ENCODE peak calls at places on chromosomes 3 and 15, in six cellular contexts. Z is substantia nigra, I is AG10803, N is fibroblast of lung, H is cardiac muscle cell, M is retina. V is an unnamed sample.
A peak's percentile ranks its signal among the peaks of the same experiment; 100 is the strongest.

GRCh38 chr3:129341331-129342141 is 62.9 kb downstream of the HMCES start:
- DNase-seq in Z (no peak), I (no peak), N (no peak), H (no peak), M (no peak), V (no peak)

GRCh38 chr3:46670000-46670890 is 23.2 kb downstream of the ALS2CL start:
- DNase-seq in Z (no peak), I (no peak), N (no peak), H (no peak), M (no peak), V (no peak)

GRCh38 chr3:122944671-122945151 is 82.9 kb downstream of the SEMA5B start:
- DNase-seq in Z (no peak), I (peak; percentile 60), N (no peak), H (no peak), M (no peak), V (peak; percentile 66)

GRCh38 chr3:120764206-120764605 is 21.7 kb downstream of the GTF2E1 start:
- DNase-seq in Z (no peak), I (no peak), N (no peak), H (peak; percentile 29), M (no peak), V (no peak)

GRCh38 chr3:108388136-108389132 is 92.1 kb downstream of the HHLA2 start:
- DNase-seq in Z (peak; percentile 10), I (no peak), N (no peak), H (no peak), M (peak; percentile 63), V (peak; percentile 45)

GRCh38 chr3:192819001-192819569 is 91.7 kb upstream of the FGF12 start:
- DNase-seq in Z (no peak), I (peak; percentile 75), N (peak; percentile 75), H (peak; percentile 2), M (no peak), V (peak; percentile 63)

GRCh38 chr15:45521596-45522167 is 873 bp downstream of the SLC30A4 start:
- DNase-seq in Z (no peak), I (no peak), N (peak; percentile 14), H (peak; percentile 4), M (no peak), V (no peak)

GRCh38 chr3:65779393-65779792 is 259.3 kb downstream of the MAGI1 start:
- DNase-seq in Z (no peak), I (no peak), N (no peak), H (no peak), M (no peak), V (no peak)

GRCh38 chr3:111069974-111070751 is 1.5 kb upstream of the NECTIN3 start:
- DNase-seq in Z (peak; percentile 28), I (no peak), N (peak; percentile 31), H (peak; percentile 36), M (peak; percentile 70), V (peak; percentile 22)

GRCh38 chr15:89342840-89343239 is 8.2 kb upstream of the POLG start:
- DNase-seq in Z (no peak), I (no peak), N (no peak), H (no peak), M (no peak), V (no peak)

GRCh38 chr3:99929409-99930139 is 111.9 kb downstream of the CMSS1 start:
- DNase-seq in Z (no peak), I (peak; percentile 71), N (peak; percentile 53), H (no peak), M (no peak), V (peak; percentile 90)

GRCh38 chr3:47978386-47978785 is 37.8 kb downstream of the MAP4 start:
- DNase-seq in Z (no peak), I (no peak), N (no peak), H (no peak), M (no peak), V (no peak)

GRCh38 chr3:42148982-42149432 is 57.9 kb downstream of the TRAK1 start:
- DNase-seq in Z (peak; percentile 89), I (peak; percentile 57), N (peak; percentile 89), H (peak; percentile 87), M (peak; percentile 86), V (peak; percentile 13)

GRCh38 chr15:57772223-57772957 is 65.9 kb downstream of the POLR2M start:
- DNase-seq in Z (no peak), I (peak; percentile 40), N (peak; percentile 20), H (no peak), M (no peak), V (peak; percentile 6)

GRCh38 chr15:86255247-86255646 is 175.6 kb downstream of the AGBL1 start:
- DNase-seq in Z (no peak), I (no peak), N (no peak), H (no peak), M (no peak), V (no peak)

GRCh38 chr3:177824190-177824786 is 627.0 kb upstream of the TBL1XR1 start:
- DNase-seq in Z (no peak), I (peak; percentile 58), N (peak; percentile 69), H (no peak), M (peak; percentile 69), V (no peak)

GRCh38 chr15:47439870-47440155 is 277.5 kb upstream of the SEMA6D start:
- DNase-seq in Z (no peak), I (peak; percentile 25), N (peak; percentile 15), H (no peak), M (no peak), V (no peak)

GRCh38 chr15:101062471-101063171 is 143.5 kb downstream of the LRRK1 start:
- DNase-seq in Z (no peak), I (no peak), N (no peak), H (no peak), M (no peak), V (no peak)

GRCh38 chr3:31356941-31357340 is 175.8 kb upstream of the STT3B start:
- DNase-seq in Z (no peak), I (peak; percentile 36), N (peak; percentile 20), H (no peak), M (no peak), V (peak; percentile 50)

GRCh38 chr3:137988152-137988551 is 21.8 kb upstream of the CLDN18 start:
- DNase-seq in Z (no peak), I (no peak), N (no peak), H (no peak), M (no peak), V (no peak)

GRCh38 chr3:140403559-140403958 is 274.3 kb upstream of the TRIM42 start:
- DNase-seq in Z (no peak), I (no peak), N (no peak), H (peak; percentile 42), M (no peak), V (no peak)

GRCh38 chr3:65625310-65625709 is 413.4 kb downstream of the MAGI1 start:
- DNase-seq in Z (no peak), I (no peak), N (no peak), H (no peak), M (no peak), V (no peak)